ENCODE peak calls at places on chromosome 18, in nine cellular contexts. One of them, this sample, is unnamed.

GRCh38 chr18:11909597-11910026 is 1.5 kb upstream of the MPPE1 start:
- DNase-seq in CD8-positive, alpha-beta T cell: no peak
- DNase-seq in WTC11: no peak
- DNase-seq in OCI-LY7: no peak
- DNase-seq in Peyer's patch: no peak
- DNase-seq in AG04449: no peak
- DNase-seq in fibroblast of lung: peak
- DNase-seq in endothelial cell: no peak
- DNase-seq in GM23338: no peak
- DNase-seq in this sample: no peak

GRCh38 chr18:31278609-31279071 is 39.3 kb upstream of the DSG1 start:
- DNase-seq in WTC11: no peak
- DNase-seq in CD8-positive, alpha-beta T cell: no peak
- DNase-seq in AG04449: no peak
- DNase-seq in fibroblast of lung: no peak
- DNase-seq in OCI-LY7: no peak
- DNase-seq in endothelial cell: no peak
- DNase-seq in GM23338: no peak
- DNase-seq in Peyer's patch: no peak
- DNase-seq in this sample: no peak

GRCh38 chr18:34795070-34795740 is 85.1 kb downstream of the DTNA start:
- DNase-seq in OCI-LY7: no peak
- DNase-seq in CD8-positive, alpha-beta T cell: no peak
- DNase-seq in WTC11: no peak
- DNase-seq in AG04449: no peak
- DNase-seq in endothelial cell: no peak
- DNase-seq in Peyer's patch: no peak
- DNase-seq in GM23338: no peak
- DNase-seq in fibroblast of lung: no peak
- DNase-seq in this sample: no peak

GRCh38 chr18:33304277-33304676 is 136.2 kb downstream of the CCDC178 start:
- DNase-seq in endothelial cell: no peak
- DNase-seq in WTC11: no peak
- DNase-seq in OCI-LY7: no peak
- DNase-seq in GM23338: no peak
- DNase-seq in AG04449: no peak
- DNase-seq in Peyer's patch: no peak
- DNase-seq in fibroblast of lung: no peak
- DNase-seq in CD8-positive, alpha-beta T cell: no peak
- DNase-seq in this sample: no peak

GRCh38 chr18:80009661-80010550 is 21.5 kb upstream of the TXNL4A start:
- DNase-seq in WTC11: no peak
- DNase-seq in GM23338: no peak
- DNase-seq in AG04449: peak
- DNase-seq in OCI-LY7: no peak
- DNase-seq in fibroblast of lung: peak
- DNase-seq in Peyer's patch: no peak
- DNase-seq in endothelial cell: no peak
- DNase-seq in CD8-positive, alpha-beta T cell: no peak
- DNase-seq in this sample: no peak

GRCh38 chr18:69267895-69268294 is 132.8 kb upstream of the DOK6 start:
- DNase-seq in GM23338: peak
- DNase-seq in WTC11: no peak
- DNase-seq in Peyer's patch: no peak
- DNase-seq in endothelial cell: no peak
- DNase-seq in OCI-LY7: peak
- DNase-seq in CD8-positive, alpha-beta T cell: no peak
- DNase-seq in AG04449: no peak
- DNase-seq in fibroblast of lung: no peak
- DNase-seq in this sample: no peak

GRCh38 chr18:56637897-56638231 is 528 bp downstream of the TXNL1 start:
- DNase-seq in OCI-LY7: peak
- DNase-seq in fibroblast of lung: peak
- DNase-seq in AG04449: no peak
- DNase-seq in GM23338: peak
- DNase-seq in Peyer's patch: peak
- DNase-seq in WTC11: peak
- DNase-seq in endothelial cell: peak
- DNase-seq in CD8-positive, alpha-beta T cell: peak
- DNase-seq in this sample: no peak

GRCh38 chr18:32049393-32050161 is 31.0 kb downstream of the RNF125 start:
- DNase-seq in CD8-positive, alpha-beta T cell: peak
- DNase-seq in WTC11: no peak
- DNase-seq in AG04449: no peak
- DNase-seq in fibroblast of lung: no peak
- DNase-seq in OCI-LY7: peak
- DNase-seq in GM23338: no peak
- DNase-seq in Peyer's patch: peak
- DNase-seq in endothelial cell: no peak
- DNase-seq in this sample: no peak

GRCh38 chr18:79779700-79780190 is 18.0 kb upstream of the KCNG2 start:
- DNase-seq in OCI-LY7: no peak
- DNase-seq in Peyer's patch: no peak
- DNase-seq in endothelial cell: no peak
- DNase-seq in CD8-positive, alpha-beta T cell: no peak
- DNase-seq in GM23338: no peak
- DNase-seq in WTC11: no peak
- DNase-seq in fibroblast of lung: no peak
- DNase-seq in AG04449: no peak
- DNase-seq in this sample: no peak

GRCh38 chr18:32373995-32374394 is 96.7 kb downstream of the GAREM1 start:
- DNase-seq in endothelial cell: no peak
- DNase-seq in CD8-positive, alpha-beta T cell: no peak
- DNase-seq in AG04449: no peak
- DNase-seq in WTC11: no peak
- DNase-seq in OCI-LY7: no peak
- DNase-seq in GM23338: no peak
- DNase-seq in Peyer's patch: no peak
- DNase-seq in fibroblast of lung: peak
- DNase-seq in this sample: no peak

GRCh38 chr18:59900222-59901128 is 679 bp downstream of the PMAIP1 start:
- DNase-seq in GM23338: peak
- DNase-seq in fibroblast of lung: peak
- DNase-seq in CD8-positive, alpha-beta T cell: peak
- DNase-seq in endothelial cell: peak
- DNase-seq in Peyer's patch: peak
- DNase-seq in WTC11: peak
- DNase-seq in AG04449: no peak
- DNase-seq in OCI-LY7: peak
- DNase-seq in this sample: peak

GRCh38 chr18:33584845-33585775 is 7.1 kb downstream of the ASXL3 start:
- DNase-seq in Peyer's patch: no peak
- DNase-seq in fibroblast of lung: no peak
- DNase-seq in AG04449: no peak
- DNase-seq in endothelial cell: no peak
- DNase-seq in OCI-LY7: no peak
- DNase-seq in WTC11: no peak
- DNase-seq in GM23338: peak
- DNase-seq in CD8-positive, alpha-beta T cell: no peak
- DNase-seq in this sample: no peak

GRCh38 chr18:48022531-48023330 is 92.3 kb upstream of the SMAD2 start:
- DNase-seq in Peyer's patch: no peak
- DNase-seq in endothelial cell: peak
- DNase-seq in fibroblast of lung: peak
- DNase-seq in OCI-LY7: peak
- DNase-seq in GM23338: peak
- DNase-seq in CD8-positive, alpha-beta T cell: no peak
- DNase-seq in AG04449: no peak
- DNase-seq in WTC11: peak
- DNase-seq in this sample: no peak
- TF ChIP-seq CTCF in Peyer's patch: peak
- TF ChIP-seq CTCF in endothelial cell: no peak
- TF ChIP-seq CTCF in fibroblast of lung: peak
- TF ChIP-seq CTCF in OCI-LY7: peak
- TF ChIP-seq CTCF in GM23338: peak
- TF ChIP-seq CTCF in CD8-positive, alpha-beta T cell: peak
- TF ChIP-seq CTCF in AG04449: peak
- TF ChIP-seq CTCF in WTC11: peak
- TF ChIP-seq CTCF in this sample: peak

GRCh38 chr18:63443820-63444219 is 21.5 kb upstream of the VPS4B start:
- DNase-seq in fibroblast of lung: no peak
- DNase-seq in OCI-LY7: no peak
- DNase-seq in AG04449: no peak
- DNase-seq in WTC11: no peak
- DNase-seq in Peyer's patch: no peak
- DNase-seq in endothelial cell: no peak
- DNase-seq in GM23338: no peak
- DNase-seq in CD8-positive, alpha-beta T cell: no peak
- DNase-seq in this sample: no peak
- TF ChIP-seq CTCF in fibroblast of lung: no peak
- TF ChIP-seq CTCF in OCI-LY7: no peak
- TF ChIP-seq CTCF in AG04449: no peak
- TF ChIP-seq CTCF in WTC11: no peak
- TF ChIP-seq CTCF in Peyer's patch: no peak
- TF ChIP-seq CTCF in endothelial cell: no peak
- TF ChIP-seq CTCF in GM23338: no peak
- TF ChIP-seq CTCF in CD8-positive, alpha-beta T cell: no peak
- TF ChIP-seq CTCF in this sample: no peak

DNA sequence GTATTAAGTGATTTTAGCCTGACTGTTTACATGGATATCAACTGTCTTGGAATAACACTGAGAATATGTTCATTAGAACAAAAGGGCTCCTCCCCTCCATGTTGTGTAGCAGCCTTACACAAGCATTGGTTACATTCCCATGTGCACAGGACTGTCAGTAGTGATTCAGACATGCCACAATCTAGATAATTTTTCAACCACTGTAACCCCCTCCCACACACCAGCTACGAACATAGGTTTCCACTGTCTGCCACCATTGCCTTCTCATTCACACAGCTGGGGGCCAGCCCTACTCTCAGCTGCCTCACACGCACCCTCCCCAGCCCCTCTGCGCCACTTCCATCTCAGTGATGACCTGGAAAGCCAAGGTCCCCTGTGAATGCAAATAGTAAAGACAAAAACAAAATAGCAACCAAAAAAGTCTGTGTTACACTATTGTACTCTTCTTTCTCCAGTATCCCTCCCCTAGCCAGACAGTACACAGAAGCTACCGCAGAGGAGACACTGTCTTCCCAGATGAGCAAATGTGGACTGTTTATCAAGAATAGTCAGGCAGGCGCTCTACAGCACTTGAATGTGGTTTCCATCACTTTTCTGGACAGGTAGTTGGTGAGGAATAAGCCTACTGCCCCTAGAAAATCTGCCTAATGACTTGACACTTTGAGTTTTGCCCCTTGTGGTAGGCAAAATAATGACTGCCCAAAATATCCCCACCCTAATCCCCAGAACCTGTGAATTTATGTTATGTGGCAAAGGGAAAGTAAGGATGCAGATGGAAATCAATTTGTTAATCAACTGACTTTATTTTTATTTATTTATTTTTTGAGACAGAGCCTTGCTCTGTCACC is 27.9 kb upstream of the TYMS start:
- DNase-seq in CD8-positive, alpha-beta T cell: no peak
- DNase-seq in WTC11: no peak
- DNase-seq in GM23338: peak
- DNase-seq in fibroblast of lung: no peak
- DNase-seq in Peyer's patch: no peak
- DNase-seq in OCI-LY7: no peak
- DNase-seq in endothelial cell: no peak
- DNase-seq in AG04449: no peak
- DNase-seq in this sample: no peak
- TF ChIP-seq CTCF in CD8-positive, alpha-beta T cell: no peak
- TF ChIP-seq CTCF in WTC11: no peak
- TF ChIP-seq CTCF in GM23338: no peak
- TF ChIP-seq CTCF in fibroblast of lung: no peak
- TF ChIP-seq CTCF in Peyer's patch: no peak
- TF ChIP-seq CTCF in OCI-LY7: peak
- TF ChIP-seq CTCF in endothelial cell: peak
- TF ChIP-seq CTCF in AG04449: no peak
- TF ChIP-seq CTCF in this sample: peak

GRCh38 chr18:10017048-10017447 is 103.2 kb downstream of the VAPA start:
- DNase-seq in AG04449: no peak
- DNase-seq in GM23338: no peak
- DNase-seq in fibroblast of lung: no peak
- DNase-seq in CD8-positive, alpha-beta T cell: no peak
- DNase-seq in OCI-LY7: no peak
- DNase-seq in Peyer's patch: no peak
- DNase-seq in endothelial cell: no peak
- DNase-seq in WTC11: no peak
- DNase-seq in this sample: no peak

GRCh38 chr18:10013621-10014543 is 100.1 kb downstream of the VAPA start:
- DNase-seq in OCI-LY7: peak
- DNase-seq in GM23338: no peak
- DNase-seq in CD8-positive, alpha-beta T cell: no peak
- DNase-seq in Peyer's patch: no peak
- DNase-seq in endothelial cell: no peak
- DNase-seq in fibroblast of lung: no peak
- DNase-seq in WTC11: no peak
- DNase-seq in AG04449: no peak
- DNase-seq in this sample: no peak

GRCh38 chr18:10015288-10015701 is 101.5 kb downstream of the VAPA start:
- DNase-seq in fibroblast of lung: no peak
- DNase-seq in AG04449: no peak
- DNase-seq in GM23338: no peak
- DNase-seq in CD8-positive, alpha-beta T cell: no peak
- DNase-seq in OCI-LY7: no peak
- DNase-seq in endothelial cell: no peak
- DNase-seq in Peyer's patch: no peak
- DNase-seq in WTC11: no peak
- DNase-seq in this sample: no peak

GRCh38 chr18:10012526-10012925 is 98.7 kb downstream of the VAPA start:
- DNase-seq in endothelial cell: no peak
- DNase-seq in fibroblast of lung: no peak
- DNase-seq in WTC11: no peak
- DNase-seq in AG04449: no peak
- DNase-seq in CD8-positive, alpha-beta T cell: no peak
- DNase-seq in GM23338: no peak
- DNase-seq in Peyer's patch: no peak
- DNase-seq in OCI-LY7: no peak
- DNase-seq in this sample: no peak

DNA sequence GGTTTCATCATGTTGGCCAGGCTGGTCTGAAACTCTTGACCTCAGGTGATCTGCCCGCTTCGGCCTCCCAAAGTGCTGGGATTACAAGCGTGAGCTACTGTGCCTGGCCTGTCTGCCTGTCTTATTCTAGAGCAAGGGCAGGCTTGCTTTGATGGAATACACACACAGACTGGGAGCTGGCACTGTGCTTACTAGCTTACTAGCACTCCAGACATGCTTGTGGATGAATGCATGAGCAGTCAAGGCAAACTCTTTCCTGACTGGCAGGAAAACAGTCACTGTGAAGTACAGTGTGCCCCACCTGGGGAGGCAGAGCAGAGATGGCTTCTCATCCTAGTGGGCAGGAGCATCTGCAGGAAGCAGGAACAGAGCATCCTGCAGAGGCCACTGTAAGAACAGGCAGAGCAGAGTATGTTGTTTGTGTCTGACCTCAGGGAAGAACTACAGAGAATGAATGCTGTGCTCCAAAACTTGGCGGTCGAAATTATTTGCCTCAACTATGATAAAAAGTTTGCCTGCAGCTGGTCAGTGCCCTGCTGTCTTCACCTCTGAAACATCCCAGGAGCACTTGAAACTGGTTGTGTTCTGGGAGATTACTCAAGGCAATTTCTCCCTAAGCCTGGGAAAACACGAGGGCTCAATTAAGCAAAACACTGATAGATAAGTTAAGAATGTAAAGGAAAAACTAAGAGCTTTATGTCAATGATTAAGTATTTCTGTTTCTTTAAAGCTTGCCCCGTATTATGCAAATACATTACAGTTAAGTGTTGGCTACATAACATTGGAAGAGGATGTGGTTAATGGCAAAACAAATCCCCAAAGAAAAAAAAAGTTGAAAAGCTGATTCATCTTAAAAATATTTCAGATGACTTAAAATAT is 102.4 kb downstream of the VAPA start:
- DNase-seq in endothelial cell: no peak
- DNase-seq in CD8-positive, alpha-beta T cell: no peak
- DNase-seq in Peyer's patch: no peak
- DNase-seq in OCI-LY7: peak
- DNase-seq in WTC11: no peak
- DNase-seq in fibroblast of lung: peak
- DNase-seq in AG04449: peak
- DNase-seq in GM23338: peak
- DNase-seq in this sample: no peak
- TF ChIP-seq CTCF in endothelial cell: no peak
- TF ChIP-seq CTCF in CD8-positive, alpha-beta T cell: no peak
- TF ChIP-seq CTCF in Peyer's patch: no peak
- TF ChIP-seq CTCF in OCI-LY7: peak
- TF ChIP-seq CTCF in WTC11: no peak
- TF ChIP-seq CTCF in fibroblast of lung: peak
- TF ChIP-seq CTCF in AG04449: peak
- TF ChIP-seq CTCF in GM23338: peak
- TF ChIP-seq CTCF in this sample: no peak

This sample was measured in progenitor cell of endocrine pancreas.